ENCODE peak calls at places on chromosomes 6 and 20, in nine cellular contexts. One of them, this sample, is unnamed.

GRCh38 chr6:121670511-121670910 is 235.1 kb downstream of the GJA1 start:
- DNase-seq in fibroblast of the aortic adventitia: peak; percentile 74
- DNase-seq in cardiac muscle cell: no peak
- DNase-seq in testis: no peak
- DNase-seq in naive thymus-derived CD4-positive, alpha-beta T cell: no peak
- DNase-seq in astrocyte of the spinal cord: peak; percentile 55
- DNase-seq in body of pancreas: no peak
- DNase-seq in mesendoderm: no peak
- DNase-seq in esophagus muscularis mucosa: no peak
- DNase-seq in this sample: no peak

GRCh38 chr6:113104546-113105325 is 752.4 kb upstream of the MARCKS start:
- DNase-seq in fibroblast of the aortic adventitia: no peak
- DNase-seq in cardiac muscle cell: no peak
- DNase-seq in testis: no peak
- DNase-seq in naive thymus-derived CD4-positive, alpha-beta T cell: no peak
- DNase-seq in astrocyte of the spinal cord: peak; percentile 61
- DNase-seq in body of pancreas: no peak
- DNase-seq in mesendoderm: no peak
- DNase-seq in esophagus muscularis mucosa: no peak
- DNase-seq in this sample: no peak

GRCh38 chr20:7416382-7416781 is 523.9 kb downstream of the HAO1 start:
- DNase-seq in fibroblast of the aortic adventitia: no peak
- DNase-seq in cardiac muscle cell: no peak
- DNase-seq in testis: no peak
- DNase-seq in naive thymus-derived CD4-positive, alpha-beta T cell: no peak
- DNase-seq in astrocyte of the spinal cord: no peak
- DNase-seq in body of pancreas: no peak
- DNase-seq in mesendoderm: no peak
- DNase-seq in esophagus muscularis mucosa: no peak
- DNase-seq in this sample: no peak

GRCh38 chr6:11706186-11706585 is 72.4 kb downstream of the ADTRP start:
- DNase-seq in fibroblast of the aortic adventitia: no peak
- DNase-seq in cardiac muscle cell: no peak
- DNase-seq in testis: no peak
- DNase-seq in naive thymus-derived CD4-positive, alpha-beta T cell: no peak
- DNase-seq in astrocyte of the spinal cord: no peak
- DNase-seq in body of pancreas: no peak
- DNase-seq in mesendoderm: no peak
- DNase-seq in esophagus muscularis mucosa: no peak
- DNase-seq in this sample: no peak

GRCh38 chr6:170407200-170407599 is 100.6 kb downstream of the FAM120B start:
- DNase-seq in fibroblast of the aortic adventitia: no peak
- DNase-seq in cardiac muscle cell: no peak
- DNase-seq in testis: no peak
- DNase-seq in naive thymus-derived CD4-positive, alpha-beta T cell: no peak
- DNase-seq in astrocyte of the spinal cord: no peak
- DNase-seq in body of pancreas: peak; percentile 53
- DNase-seq in mesendoderm: no peak
- DNase-seq in esophagus muscularis mucosa: no peak
- DNase-seq in this sample: no peak

GRCh38 chr6:112841553-112842337 is 494.6 kb downstream of the RFPL4B start:
- DNase-seq in fibroblast of the aortic adventitia: no peak
- DNase-seq in cardiac muscle cell: no peak
- DNase-seq in testis: no peak
- DNase-seq in naive thymus-derived CD4-positive, alpha-beta T cell: no peak
- DNase-seq in astrocyte of the spinal cord: no peak
- DNase-seq in body of pancreas: no peak
- DNase-seq in mesendoderm: no peak
- DNase-seq in esophagus muscularis mucosa: no peak
- DNase-seq in this sample: no peak

GRCh38 chr6:116115781-116116180 is 10.2 kb downstream of the COL10A1 start:
- DNase-seq in fibroblast of the aortic adventitia: peak; percentile 31
- DNase-seq in cardiac muscle cell: no peak
- DNase-seq in testis: no peak
- DNase-seq in naive thymus-derived CD4-positive, alpha-beta T cell: no peak
- DNase-seq in astrocyte of the spinal cord: peak; percentile 13
- DNase-seq in body of pancreas: no peak
- DNase-seq in mesendoderm: no peak
- DNase-seq in esophagus muscularis mucosa: no peak
- DNase-seq in this sample: no peak

GRCh38 chr20:16158090-16158975 is 414.9 kb downstream of the KIF16B start:
- DNase-seq in fibroblast of the aortic adventitia: no peak
- DNase-seq in cardiac muscle cell: no peak
- DNase-seq in testis: no peak
- DNase-seq in naive thymus-derived CD4-positive, alpha-beta T cell: no peak
- DNase-seq in astrocyte of the spinal cord: no peak
- DNase-seq in body of pancreas: no peak
- DNase-seq in mesendoderm: peak; percentile 0
- DNase-seq in esophagus muscularis mucosa: no peak
- DNase-seq in this sample: no peak

GRCh38 chr6:160445130-160445529 is 97.0 kb downstream of the SLC22A3 start:
- DNase-seq in fibroblast of the aortic adventitia: no peak
- DNase-seq in cardiac muscle cell: no peak
- DNase-seq in testis: no peak
- DNase-seq in naive thymus-derived CD4-positive, alpha-beta T cell: no peak
- DNase-seq in astrocyte of the spinal cord: no peak
- DNase-seq in body of pancreas: no peak
- DNase-seq in mesendoderm: no peak
- DNase-seq in esophagus muscularis mucosa: no peak
- DNase-seq in this sample: no peak

GRCh38 chr20:32343438-32343837 is 14.7 kb upstream of the ASXL1 start:
- DNase-seq in fibroblast of the aortic adventitia: peak; percentile 78
- DNase-seq in cardiac muscle cell: no peak
- DNase-seq in testis: no peak
- DNase-seq in naive thymus-derived CD4-positive, alpha-beta T cell: no peak
- DNase-seq in astrocyte of the spinal cord: peak; percentile 36
- DNase-seq in body of pancreas: no peak
- DNase-seq in mesendoderm: no peak
- DNase-seq in esophagus muscularis mucosa: no peak
- DNase-seq in this sample: no peak

GRCh38 chr6:112113371-112113770 is 26.0 kb downstream of the FAM229B start:
- DNase-seq in fibroblast of the aortic adventitia: no peak
- DNase-seq in cardiac muscle cell: peak; percentile 19
- DNase-seq in testis: no peak
- DNase-seq in naive thymus-derived CD4-positive, alpha-beta T cell: no peak
- DNase-seq in astrocyte of the spinal cord: no peak
- DNase-seq in body of pancreas: no peak
- DNase-seq in mesendoderm: no peak
- DNase-seq in esophagus muscularis mucosa: no peak
- DNase-seq in this sample: no peak

GRCh38 chr6:340991-341827 is 48.9 kb downstream of the DUSP22 start:
- DNase-seq in fibroblast of the aortic adventitia: no peak
- DNase-seq in cardiac muscle cell: no peak
- DNase-seq in testis: no peak
- DNase-seq in naive thymus-derived CD4-positive, alpha-beta T cell: no peak
- DNase-seq in astrocyte of the spinal cord: no peak
- DNase-seq in body of pancreas: peak; percentile 5
- DNase-seq in mesendoderm: no peak
- DNase-seq in esophagus muscularis mucosa: no peak
- DNase-seq in this sample: no peak

GRCh38 chr6:12890171-12890790 is 173.7 kb downstream of the PHACTR1 start:
- DNase-seq in fibroblast of the aortic adventitia: no peak
- DNase-seq in cardiac muscle cell: no peak
- DNase-seq in testis: peak; percentile 43
- DNase-seq in naive thymus-derived CD4-positive, alpha-beta T cell: no peak
- DNase-seq in astrocyte of the spinal cord: no peak
- DNase-seq in body of pancreas: peak; percentile 38
- DNase-seq in mesendoderm: peak; percentile 53
- DNase-seq in esophagus muscularis mucosa: peak; percentile 42
- DNase-seq in this sample: no peak

GRCh38 chr20:36532388-36532787 is 8.9 kb upstream of the MYL9 start:
- DNase-seq in fibroblast of the aortic adventitia: no peak
- DNase-seq in cardiac muscle cell: no peak
- DNase-seq in testis: no peak
- DNase-seq in naive thymus-derived CD4-positive, alpha-beta T cell: no peak
- DNase-seq in astrocyte of the spinal cord: no peak
- DNase-seq in body of pancreas: peak; percentile 86
- DNase-seq in mesendoderm: no peak
- DNase-seq in esophagus muscularis mucosa: no peak
- DNase-seq in this sample: no peak

GRCh38 chr20:25864326-25864970 is 167.8 kb upstream of the ZNF337 start:
- DNase-seq in fibroblast of the aortic adventitia: no peak
- DNase-seq in cardiac muscle cell: no peak
- DNase-seq in testis: no peak
- DNase-seq in naive thymus-derived CD4-positive, alpha-beta T cell: no peak
- DNase-seq in astrocyte of the spinal cord: no peak
- DNase-seq in body of pancreas: no peak
- DNase-seq in mesendoderm: no peak
- DNase-seq in esophagus muscularis mucosa: no peak
- DNase-seq in this sample: no peak

GRCh38 chr20:35171438-35171752 is 477 bp upstream of the PROCR start:
- DNase-seq in fibroblast of the aortic adventitia: no peak
- DNase-seq in cardiac muscle cell: no peak
- DNase-seq in testis: no peak
- DNase-seq in naive thymus-derived CD4-positive, alpha-beta T cell: no peak
- DNase-seq in astrocyte of the spinal cord: no peak
- DNase-seq in body of pancreas: no peak
- DNase-seq in mesendoderm: no peak
- DNase-seq in esophagus muscularis mucosa: no peak
- DNase-seq in this sample: no peak

GRCh38 chr20:35173576-35174192 is 1.8 kb downstream of the PROCR start:
- DNase-seq in fibroblast of the aortic adventitia: peak; percentile 52
- DNase-seq in cardiac muscle cell: no peak
- DNase-seq in testis: no peak
- DNase-seq in naive thymus-derived CD4-positive, alpha-beta T cell: no peak
- DNase-seq in astrocyte of the spinal cord: no peak
- DNase-seq in body of pancreas: no peak
- DNase-seq in mesendoderm: no peak
- DNase-seq in esophagus muscularis mucosa: no peak
- DNase-seq in this sample: no peak

GRCh38 chr20:35174458-35175216 is 2.8 kb downstream of the PROCR start:
- DNase-seq in fibroblast of the aortic adventitia: no peak
- DNase-seq in cardiac muscle cell: no peak
- DNase-seq in testis: peak; percentile 60
- DNase-seq in naive thymus-derived CD4-positive, alpha-beta T cell: no peak
- DNase-seq in astrocyte of the spinal cord: no peak
- DNase-seq in body of pancreas: peak; percentile 67
- DNase-seq in mesendoderm: peak; percentile 49
- DNase-seq in esophagus muscularis mucosa: no peak
- DNase-seq in this sample: peak; percentile 71

GRCh38 chr20:35171753-35172433 is at the start of gene PROCR:
- DNase-seq in fibroblast of the aortic adventitia: peak; percentile 93
- DNase-seq in cardiac muscle cell: peak; percentile 32
- DNase-seq in testis: peak; percentile 73
- DNase-seq in naive thymus-derived CD4-positive, alpha-beta T cell: no peak
- DNase-seq in astrocyte of the spinal cord: peak; percentile 91
- DNase-seq in body of pancreas: peak; percentile 76
- DNase-seq in mesendoderm: peak; percentile 94
- DNase-seq in esophagus muscularis mucosa: peak; percentile 98
- DNase-seq in this sample: peak; percentile 94

GRCh38 chr20:35172434-35172806 is 548 bp downstream of the PROCR start:
- DNase-seq in fibroblast of the aortic adventitia: no peak
- DNase-seq in cardiac muscle cell: no peak
- DNase-seq in testis: no peak
- DNase-seq in naive thymus-derived CD4-positive, alpha-beta T cell: no peak
- DNase-seq in astrocyte of the spinal cord: no peak
- DNase-seq in body of pancreas: no peak
- DNase-seq in mesendoderm: no peak
- DNase-seq in esophagus muscularis mucosa: no peak
- DNase-seq in this sample: no peak
- H3K4me3 ChIP-seq in fibroblast of the aortic adventitia: peak overlapping the region; percentile 82
- H3K4me3 ChIP-seq in cardiac muscle cell: no peak overlapping the region
- H3K4me3 ChIP-seq in testis: no peak overlapping the region
- H3K4me3 ChIP-seq in naive thymus-derived CD4-positive, alpha-beta T cell: no peak overlapping the region
- H3K4me3 ChIP-seq in astrocyte of the spinal cord: peak overlapping the region; percentile 49
- H3K4me3 ChIP-seq in body of pancreas: no peak overlapping the region
- H3K4me3 ChIP-seq in mesendoderm: no peak overlapping the region
- H3K4me3 ChIP-seq in esophagus muscularis mucosa: peak overlapping the region; percentile 46
- H3K4me3 ChIP-seq in this sample: peak overlapping the region; percentile 55

GRCh38 chr6:33317418-33317667 is 201 bp downstream of the ZBTB22 start:
- DNase-seq in fibroblast of the aortic adventitia: no peak
- DNase-seq in cardiac muscle cell: no peak
- DNase-seq in testis: peak; percentile 71
- DNase-seq in naive thymus-derived CD4-positive, alpha-beta T cell: no peak
- DNase-seq in astrocyte of the spinal cord: no peak
- DNase-seq in body of pancreas: no peak
- DNase-seq in mesendoderm: no peak
- DNase-seq in esophagus muscularis mucosa: no peak
- DNase-seq in this sample: no peak
- H3K4me3 ChIP-seq in fibroblast of the aortic adventitia: peak overlapping the region; percentile 70
- H3K4me3 ChIP-seq in cardiac muscle cell: peak overlapping the region; percentile 58
- H3K4me3 ChIP-seq in testis: peak overlapping the region; percentile 50
- H3K4me3 ChIP-seq in naive thymus-derived CD4-positive, alpha-beta T cell: peak overlapping the region; percentile 97
- H3K4me3 ChIP-seq in astrocyte of the spinal cord: peak overlapping the region; percentile 58
- H3K4me3 ChIP-seq in body of pancreas: peak overlapping the region; percentile 8
- H3K4me3 ChIP-seq in mesendoderm: no peak overlapping the region
- H3K4me3 ChIP-seq in esophagus muscularis mucosa: peak overlapping the region; percentile 63
- H3K4me3 ChIP-seq in this sample: peak overlapping the region; percentile 88

GRCh38 chr20:10636326-10636818 is 37.4 kb downstream of the JAG1 start:
- DNase-seq in fibroblast of the aortic adventitia: peak; percentile 92
- DNase-seq in cardiac muscle cell: no peak
- DNase-seq in testis: no peak
- DNase-seq in naive thymus-derived CD4-positive, alpha-beta T cell: no peak
- DNase-seq in astrocyte of the spinal cord: peak; percentile 78
- DNase-seq in body of pancreas: no peak
- DNase-seq in mesendoderm: no peak
- DNase-seq in esophagus muscularis mucosa: no peak
- DNase-seq in this sample: no peak

GRCh38 chr20:10634190-10634589 is 39.6 kb downstream of the JAG1 start:
- DNase-seq in fibroblast of the aortic adventitia: no peak
- DNase-seq in cardiac muscle cell: no peak
- DNase-seq in testis: no peak
- DNase-seq in naive thymus-derived CD4-positive, alpha-beta T cell: no peak
- DNase-seq in astrocyte of the spinal cord: no peak
- DNase-seq in body of pancreas: no peak
- DNase-seq in mesendoderm: no peak
- DNase-seq in esophagus muscularis mucosa: no peak
- DNase-seq in this sample: no peak

GRCh38 chr20:10634683-10635411 is 39.0 kb downstream of the JAG1 start:
- DNase-seq in fibroblast of the aortic adventitia: peak; percentile 76
- DNase-seq in cardiac muscle cell: no peak
- DNase-seq in testis: no peak
- DNase-seq in naive thymus-derived CD4-positive, alpha-beta T cell: no peak
- DNase-seq in astrocyte of the spinal cord: peak; percentile 92
- DNase-seq in body of pancreas: no peak
- DNase-seq in mesendoderm: no peak
- DNase-seq in esophagus muscularis mucosa: no peak
- DNase-seq in this sample: no peak

GRCh38 chr20:10637062-10637559 is 36.7 kb downstream of the JAG1 start:
- DNase-seq in fibroblast of the aortic adventitia: peak; percentile 78
- DNase-seq in cardiac muscle cell: no peak
- DNase-seq in testis: no peak
- DNase-seq in naive thymus-derived CD4-positive, alpha-beta T cell: no peak
- DNase-seq in astrocyte of the spinal cord: peak; percentile 60
- DNase-seq in body of pancreas: peak; percentile 37
- DNase-seq in mesendoderm: no peak
- DNase-seq in esophagus muscularis mucosa: no peak
- DNase-seq in this sample: peak; percentile 81

GRCh38 chr20:10635476-10636208 is 38.2 kb downstream of the JAG1 start:
- DNase-seq in fibroblast of the aortic adventitia: no peak
- DNase-seq in cardiac muscle cell: no peak
- DNase-seq in testis: no peak
- DNase-seq in naive thymus-derived CD4-positive, alpha-beta T cell: no peak
- DNase-seq in astrocyte of the spinal cord: no peak
- DNase-seq in body of pancreas: no peak
- DNase-seq in mesendoderm: no peak
- DNase-seq in esophagus muscularis mucosa: no peak
- DNase-seq in this sample: no peak
- H3K4me3 ChIP-seq in fibroblast of the aortic adventitia: no peak overlapping the region
- H3K4me3 ChIP-seq in cardiac muscle cell: no peak overlapping the region
- H3K4me3 ChIP-seq in testis: no peak overlapping the region
- H3K4me3 ChIP-seq in naive thymus-derived CD4-positive, alpha-beta T cell: no peak overlapping the region
- H3K4me3 ChIP-seq in astrocyte of the spinal cord: no peak overlapping the region
- H3K4me3 ChIP-seq in body of pancreas: no peak overlapping the region
- H3K4me3 ChIP-seq in mesendoderm: no peak overlapping the region
- H3K4me3 ChIP-seq in esophagus muscularis mucosa: no peak overlapping the region
- H3K4me3 ChIP-seq in this sample: no peak overlapping the region

GRCh38 chr6:157853018-157853805 is 30.2 kb downstream of the SNX9 start:
- DNase-seq in fibroblast of the aortic adventitia: no peak
- DNase-seq in cardiac muscle cell: no peak
- DNase-seq in testis: no peak
- DNase-seq in naive thymus-derived CD4-positive, alpha-beta T cell: no peak
- DNase-seq in astrocyte of the spinal cord: no peak
- DNase-seq in body of pancreas: no peak
- DNase-seq in mesendoderm: no peak
- DNase-seq in esophagus muscularis mucosa: no peak
- DNase-seq in this sample: no peak
- H3K4me3 ChIP-seq in fibroblast of the aortic adventitia: no peak overlapping the region
- H3K4me3 ChIP-seq in cardiac muscle cell: no peak overlapping the region
- H3K4me3 ChIP-seq in testis: no peak overlapping the region
- H3K4me3 ChIP-seq in naive thymus-derived CD4-positive, alpha-beta T cell: no peak overlapping the region
- H3K4me3 ChIP-seq in astrocyte of the spinal cord: no peak overlapping the region
- H3K4me3 ChIP-seq in body of pancreas: no peak overlapping the region
- H3K4me3 ChIP-seq in mesendoderm: no peak overlapping the region
- H3K4me3 ChIP-seq in esophagus muscularis mucosa: no peak overlapping the region
- H3K4me3 ChIP-seq in this sample: no peak overlapping the region